ENCODE peak calls at places on chromosomes 7 and 10, in eight cellular contexts. One of them, this sample, is unnamed.

GRCh38 chr7:64999165-65000004 is 7.1 kb downstream of the ERV3-1 start:
- DNase-seq in IMR-90: peak
- DNase-seq in uterus: no peak
- DNase-seq in tibial nerve: no peak
- DNase-seq in Peyer's patch: no peak
- DNase-seq in esophagus squamous epithelium: no peak
- DNase-seq in adrenal gland: peak
- DNase-seq in spleen: peak
- DNase-seq in this sample: no peak

GRCh38 chr10:91820144-91820543 is 21.9 kb downstream of the TNKS2 start:
- DNase-seq in IMR-90: peak
- DNase-seq in uterus: no peak
- DNase-seq in tibial nerve: no peak
- DNase-seq in Peyer's patch: no peak
- DNase-seq in esophagus squamous epithelium: no peak
- DNase-seq in adrenal gland: no peak
- DNase-seq in spleen: no peak
- DNase-seq in this sample: no peak

GRCh38 chr7:132739271-132739955 is 163.1 kb upstream of the PLXNA4 start:
- DNase-seq in IMR-90: peak
- DNase-seq in uterus: peak
- DNase-seq in tibial nerve: no peak
- DNase-seq in Peyer's patch: no peak
- DNase-seq in esophagus squamous epithelium: no peak
- DNase-seq in adrenal gland: peak
- DNase-seq in spleen: no peak
- DNase-seq in this sample: peak

GRCh38 chr7:107690611-107691010 is 30.0 kb downstream of the SLC26A4 start:
- DNase-seq in IMR-90: peak
- DNase-seq in uterus: no peak
- DNase-seq in tibial nerve: no peak
- DNase-seq in Peyer's patch: no peak
- DNase-seq in esophagus squamous epithelium: no peak
- DNase-seq in adrenal gland: no peak
- DNase-seq in spleen: no peak
- DNase-seq in this sample: no peak

GRCh38 chr7:6257602-6258001 is 14.8 kb downstream of the CYTH3 start:
- DNase-seq in IMR-90: no peak
- DNase-seq in uterus: no peak
- DNase-seq in tibial nerve: no peak
- DNase-seq in Peyer's patch: no peak
- DNase-seq in esophagus squamous epithelium: no peak
- DNase-seq in adrenal gland: no peak
- DNase-seq in spleen: peak
- DNase-seq in this sample: no peak

GRCh38 chr10:59876695-59877094 is 29.7 kb downstream of the CCDC6 start:
- DNase-seq in IMR-90: peak
- DNase-seq in uterus: no peak
- DNase-seq in tibial nerve: no peak
- DNase-seq in Peyer's patch: no peak
- DNase-seq in esophagus squamous epithelium: no peak
- DNase-seq in adrenal gland: no peak
- DNase-seq in spleen: no peak
- DNase-seq in this sample: no peak

GRCh38 chr7:101466871-101467270 is 104.2 kb downstream of the COL26A1 start:
- DNase-seq in IMR-90: no peak
- DNase-seq in uterus: no peak
- DNase-seq in tibial nerve: no peak
- DNase-seq in Peyer's patch: no peak
- DNase-seq in esophagus squamous epithelium: no peak
- DNase-seq in adrenal gland: no peak
- DNase-seq in spleen: peak
- DNase-seq in this sample: no peak

GRCh38 chr10:79581044-79581443 is 20.8 kb upstream of the SFTPA2 start:
- DNase-seq in IMR-90: no peak
- DNase-seq in uterus: no peak
- DNase-seq in tibial nerve: no peak
- DNase-seq in Peyer's patch: no peak
- DNase-seq in esophagus squamous epithelium: no peak
- DNase-seq in adrenal gland: no peak
- DNase-seq in spleen: no peak
- DNase-seq in this sample: no peak

GRCh38 chr10:97109562-97109961 is 76.2 kb downstream of the SLIT1 start:
- DNase-seq in IMR-90: no peak
- DNase-seq in uterus: no peak
- DNase-seq in tibial nerve: no peak
- DNase-seq in Peyer's patch: no peak
- DNase-seq in esophagus squamous epithelium: no peak
- DNase-seq in adrenal gland: no peak
- DNase-seq in spleen: no peak
- DNase-seq in this sample: no peak

GRCh38 chr7:92823042-92823441 is 13.3 kb downstream of the CDK6 start:
- DNase-seq in IMR-90: no peak
- DNase-seq in uterus: no peak
- DNase-seq in tibial nerve: no peak
- DNase-seq in Peyer's patch: no peak
- DNase-seq in esophagus squamous epithelium: no peak
- DNase-seq in adrenal gland: no peak
- DNase-seq in spleen: no peak
- DNase-seq in this sample: no peak

GRCh38 chr10:60798031-60798430 is 19.8 kb downstream of the CDK1 start:
- DNase-seq in IMR-90: peak
- DNase-seq in uterus: no peak
- DNase-seq in tibial nerve: no peak
- DNase-seq in Peyer's patch: no peak
- DNase-seq in esophagus squamous epithelium: no peak
- DNase-seq in adrenal gland: no peak
- DNase-seq in spleen: no peak
- DNase-seq in this sample: no peak

GRCh38 chr10:47296111-47296894 is 3.7 kb upstream of the GDF10 start:
- DNase-seq in IMR-90: no peak
- DNase-seq in uterus: no peak
- DNase-seq in tibial nerve: no peak
- DNase-seq in Peyer's patch: no peak
- DNase-seq in esophagus squamous epithelium: no peak
- DNase-seq in adrenal gland: no peak
- DNase-seq in spleen: no peak
- DNase-seq in this sample: no peak

GRCh38 chr10:103814626-103815370 is 40.6 kb downstream of the SH3PXD2A start:
- DNase-seq in IMR-90: peak
- DNase-seq in uterus: no peak
- DNase-seq in tibial nerve: no peak
- DNase-seq in Peyer's patch: no peak
- DNase-seq in esophagus squamous epithelium: no peak
- DNase-seq in adrenal gland: no peak
- DNase-seq in spleen: no peak
- DNase-seq in this sample: no peak

GRCh38 chr10:43574035-43574892 is at the start of gene ZNF239:
- DNase-seq in IMR-90: peak
- DNase-seq in uterus: peak
- DNase-seq in tibial nerve: peak
- DNase-seq in Peyer's patch: peak
- DNase-seq in esophagus squamous epithelium: peak
- DNase-seq in adrenal gland: peak
- DNase-seq in spleen: peak
- DNase-seq in this sample: no peak
- TF ChIP-seq POLR2A in IMR-90: no peak
- TF ChIP-seq POLR2A in uterus: peak
- TF ChIP-seq POLR2A in tibial nerve: no peak
- TF ChIP-seq POLR2A in Peyer's patch: no peak
- TF ChIP-seq POLR2A in esophagus squamous epithelium: no peak
- TF ChIP-seq POLR2A in adrenal gland: no peak
- TF ChIP-seq POLR2A in spleen: no peak
- TF ChIP-seq POLR2A in this sample: no peak

GRCh38 chr7:1459930-1460756 is 873 bp upstream of the MICALL2 start:
- DNase-seq in IMR-90: no peak
- DNase-seq in uterus: peak
- DNase-seq in tibial nerve: no peak
- DNase-seq in Peyer's patch: peak
- DNase-seq in esophagus squamous epithelium: no peak
- DNase-seq in adrenal gland: peak
- DNase-seq in spleen: peak
- DNase-seq in this sample: no peak

GRCh38 chr7:1457949-1458675 is 1.2 kb downstream of the MICALL2 start:
- DNase-seq in IMR-90: no peak
- DNase-seq in uterus: no peak
- DNase-seq in tibial nerve: no peak
- DNase-seq in Peyer's patch: no peak
- DNase-seq in esophagus squamous epithelium: no peak
- DNase-seq in adrenal gland: no peak
- DNase-seq in spleen: no peak
- DNase-seq in this sample: no peak

GRCh38 chr7:1457059-1457948 is 2.0 kb downstream of the MICALL2 start:
- DNase-seq in IMR-90: no peak
- DNase-seq in uterus: no peak
- DNase-seq in tibial nerve: no peak
- DNase-seq in Peyer's patch: no peak
- DNase-seq in esophagus squamous epithelium: no peak
- DNase-seq in adrenal gland: no peak
- DNase-seq in spleen: no peak
- DNase-seq in this sample: no peak

GRCh38 chr7:1459512-1459892 is 232 bp upstream of the MICALL2 start:
- DNase-seq in IMR-90: peak
- DNase-seq in uterus: peak
- DNase-seq in tibial nerve: peak
- DNase-seq in Peyer's patch: peak
- DNase-seq in esophagus squamous epithelium: peak
- DNase-seq in adrenal gland: peak
- DNase-seq in spleen: peak
- DNase-seq in this sample: peak

DNA sequence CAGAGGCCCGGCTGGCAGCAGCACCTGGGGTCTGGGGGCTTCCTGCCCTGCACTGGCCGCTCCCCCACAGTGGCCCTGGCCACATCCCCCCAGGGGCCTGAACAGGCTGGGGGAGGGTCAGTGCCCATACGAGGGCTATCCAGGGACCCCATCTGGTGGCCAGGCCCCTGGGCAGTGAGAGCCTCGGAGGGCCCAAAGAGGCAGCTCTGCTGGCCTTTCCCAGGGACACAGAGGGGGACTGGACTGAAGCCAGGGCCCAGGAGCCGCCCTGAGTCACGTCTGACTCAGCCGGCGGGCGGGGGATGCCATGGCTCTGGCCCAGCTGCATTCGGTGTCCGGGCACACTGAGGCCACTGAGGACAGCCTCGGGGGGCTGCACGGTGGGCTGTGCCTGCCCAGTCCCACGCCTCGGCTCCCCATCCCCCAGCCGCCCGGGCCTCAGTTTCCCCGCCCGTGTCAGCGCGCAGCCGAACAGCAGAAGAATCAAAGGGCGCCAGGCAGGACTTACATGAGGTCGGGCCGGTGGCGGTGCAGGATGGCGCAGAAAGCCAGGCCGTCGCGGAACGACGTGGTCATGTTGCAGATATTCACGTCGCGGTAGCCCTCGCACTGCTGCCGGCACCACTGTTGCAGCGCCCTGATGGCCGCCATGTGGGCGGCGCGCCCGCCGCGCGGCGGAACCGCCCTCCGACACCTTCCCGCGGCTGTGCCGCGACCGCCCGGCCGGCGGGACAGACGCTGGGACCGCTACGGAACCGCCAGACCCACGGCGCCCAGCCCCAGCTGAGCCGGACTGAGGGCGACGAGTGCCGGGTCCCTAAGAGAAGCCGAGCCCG is at the start of gene MICALL2:
- DNase-seq in IMR-90: peak
- DNase-seq in uterus: peak
- DNase-seq in tibial nerve: peak
- DNase-seq in Peyer's patch: peak
- DNase-seq in esophagus squamous epithelium: no peak
- DNase-seq in adrenal gland: peak
- DNase-seq in spleen: peak
- DNase-seq in this sample: peak
- TF ChIP-seq POLR2A in IMR-90: peak
- TF ChIP-seq POLR2A in uterus: peak
- TF ChIP-seq POLR2A in tibial nerve: peak
- TF ChIP-seq POLR2A in Peyer's patch: peak
- TF ChIP-seq POLR2A in esophagus squamous epithelium: peak
- TF ChIP-seq POLR2A in adrenal gland: peak
- TF ChIP-seq POLR2A in spleen: peak
- TF ChIP-seq POLR2A in this sample: peak

DNA sequence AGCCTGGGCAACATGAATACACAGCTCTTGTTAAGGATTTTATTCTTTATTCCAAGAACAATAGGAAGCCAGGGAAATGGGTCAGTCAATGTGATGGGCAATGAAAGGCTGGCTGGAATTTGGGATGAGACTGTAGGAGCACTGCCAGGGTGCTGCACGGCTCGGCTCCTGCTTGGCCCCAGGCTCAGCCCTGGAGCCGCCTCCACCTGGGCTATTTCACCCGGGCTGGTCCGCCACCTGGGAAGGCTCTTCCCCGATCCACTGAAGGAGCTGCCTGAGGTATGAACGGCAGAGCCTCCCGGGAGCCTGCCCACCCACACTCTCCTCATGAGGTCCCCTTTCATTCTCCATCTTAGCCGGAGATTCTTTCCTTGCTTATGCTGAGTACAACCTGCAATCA is 80.4 kb upstream of the KMT2C start:
- DNase-seq in IMR-90: no peak
- DNase-seq in uterus: no peak
- DNase-seq in tibial nerve: no peak
- DNase-seq in Peyer's patch: no peak
- DNase-seq in esophagus squamous epithelium: no peak
- DNase-seq in adrenal gland: no peak
- DNase-seq in spleen: no peak
- DNase-seq in this sample: no peak
- TF ChIP-seq POLR2A in IMR-90: no peak
- TF ChIP-seq POLR2A in uterus: no peak
- TF ChIP-seq POLR2A in tibial nerve: no peak
- TF ChIP-seq POLR2A in Peyer's patch: no peak
- TF ChIP-seq POLR2A in esophagus squamous epithelium: no peak
- TF ChIP-seq POLR2A in adrenal gland: no peak
- TF ChIP-seq POLR2A in spleen: no peak
- TF ChIP-seq POLR2A in this sample: no peak

GRCh38 chr7:142808461-142808801 is 37.7 kb downstream of the PRSS2 start:
- DNase-seq in IMR-90: no peak
- DNase-seq in uterus: no peak
- DNase-seq in tibial nerve: no peak
- DNase-seq in Peyer's patch: no peak
- DNase-seq in esophagus squamous epithelium: no peak
- DNase-seq in adrenal gland: no peak
- DNase-seq in spleen: no peak
- DNase-seq in this sample: no peak
- TF ChIP-seq POLR2A in IMR-90: no peak
- TF ChIP-seq POLR2A in uterus: no peak
- TF ChIP-seq POLR2A in tibial nerve: no peak
- TF ChIP-seq POLR2A in Peyer's patch: no peak
- TF ChIP-seq POLR2A in esophagus squamous epithelium: no peak
- TF ChIP-seq POLR2A in adrenal gland: no peak
- TF ChIP-seq POLR2A in spleen: no peak
- TF ChIP-seq POLR2A in this sample: no peak

GRCh38 chr10:86968271-86968993 is at the start of gene ADIRF:
- DNase-seq in IMR-90: no peak
- DNase-seq in uterus: peak
- DNase-seq in tibial nerve: peak
- DNase-seq in Peyer's patch: peak
- DNase-seq in esophagus squamous epithelium: no peak
- DNase-seq in adrenal gland: peak
- DNase-seq in spleen: peak
- DNase-seq in this sample: no peak
- TF ChIP-seq POLR2A in IMR-90: no peak
- TF ChIP-seq POLR2A in uterus: peak
- TF ChIP-seq POLR2A in tibial nerve: no peak
- TF ChIP-seq POLR2A in Peyer's patch: peak
- TF ChIP-seq POLR2A in esophagus squamous epithelium: peak
- TF ChIP-seq POLR2A in adrenal gland: peak
- TF ChIP-seq POLR2A in spleen: no peak
- TF ChIP-seq POLR2A in this sample: no peak

GRCh38 chr7:76166404-76167255 is 35.1 kb upstream of the SRRM3 start:
- DNase-seq in IMR-90: peak
- DNase-seq in uterus: peak
- DNase-seq in tibial nerve: peak
- DNase-seq in Peyer's patch: peak
- DNase-seq in esophagus squamous epithelium: peak
- DNase-seq in adrenal gland: peak
- DNase-seq in spleen: peak
- DNase-seq in this sample: peak
- TF ChIP-seq POLR2A in IMR-90: peak
- TF ChIP-seq POLR2A in uterus: peak
- TF ChIP-seq POLR2A in tibial nerve: peak
- TF ChIP-seq POLR2A in Peyer's patch: peak
- TF ChIP-seq POLR2A in esophagus squamous epithelium: peak
- TF ChIP-seq POLR2A in adrenal gland: peak
- TF ChIP-seq POLR2A in spleen: peak
- TF ChIP-seq POLR2A in this sample: peak

This sample was measured in H54.